ENCODE peak calls at places on chromosomes 16 and 17, in four cellular contexts. C is skeletal muscle cell; Q is HS-5; N is stimulated activated naive B cell treated with anti-CD40 and anti-IgM and Interleukin-4, amounts not matched to agents 10 μg/mL and 1 μg/mL and 100 μg/mL, for 72 hours. S is an unnamed sample.

GRCh38 chr17:34584805-34585416 is 5.5 kb downstream of the TMEM132E start:
- DNase-seq in Q (no peak), N (no peak), C (no peak), S (peak; percentile 24)

GRCh38 chr17:80621335-80622169 is 76.9 kb downstream of the RPTOR start:
- DNase-seq in N (no peak), Q (no peak), C (no peak), S (no peak)

GRCh38 chr17:29112780-29113295 is 67.4 kb downstream of the MYO18A start:
- DNase-seq in Q (no peak), N (no peak), C (peak; percentile 73), S (no peak)

GRCh38 chr17:42248351-42249179 is 27.6 kb downstream of the STAT5B start:
- DNase-seq in C (peak; percentile 65), N (peak; percentile 66), Q (no peak), S (no peak)

GRCh38 chr17:75778861-75779249 is 5.8 kb upstream of the UNK start:
- DNase-seq in N (no peak), C (no peak), Q (no peak), S (no peak)

GRCh38 chr16:57555831-57556230 is 13.4 kb downstream of the ADGRG5 start:
- DNase-seq in N (no peak), Q (no peak), C (no peak), S (no peak)

GRCh38 chr17:36657763-36658490 is 56.5 kb downstream of the MRM1 start:
- DNase-seq in N (no peak), C (no peak), Q (no peak), S (no peak)

GRCh38 chr17:82239926-82240505 is 11.2 kb downstream of the SLC16A3 start:
- DNase-seq in N (no peak), Q (no peak), C (no peak), S (no peak)

GRCh38 chr17:64994781-64995538 is 61.6 kb downstream of the GNA13 start:
- DNase-seq in N (no peak), Q (no peak), C (no peak), S (no peak)

GRCh38 chr16:3961449-3961849 is 80.9 kb upstream of the CREBBP start:
- DNase-seq in N (no peak), C (no peak), Q (no peak), S (no peak)

GRCh38 chr17:64964796-64965195 is 45.5 kb upstream of the LRRC37A3 start:
- DNase-seq in C (no peak), Q (no peak), N (no peak), S (no peak)

GRCh38 chr17:83056583-83057396 is 22.6 kb upstream of the METRNL start:
- DNase-seq in Q (no peak), C (no peak), N (no peak), S (no peak)

GRCh38 chr16:21524068-21524751 is 75.2 kb upstream of the METTL9 start:
- DNase-seq in N (no peak), Q (no peak), C (no peak), S (no peak)

GRCh38 chr17:62147284-62147683 is 82.2 kb upstream of the MED13 start:
- DNase-seq in C (no peak), Q (no peak), N (no peak), S (no peak)

GRCh38 chr17:77746901-77747620 is 211.4 kb upstream of the TNRC6C start:
- DNase-seq in C (no peak), Q (no peak), N (no peak), S (no peak)